ENCODE peak calls at places on chromosomes 4 and X, in eight cellular contexts. X, B, R, K, C, M, Z and L are unnamed samples.

GRCh38 chrX:66050140-66050569 is 10.3 kb upstream of the VSIG4 start:
- DNase-seq in X (no peak), B (no peak), R (no peak), K (no peak), C (no peak), M (no peak), Z (no peak), L (no peak)

GRCh38 chrX:74160816-74161215 is 143.2 kb upstream of the ZCCHC13 start:
- DNase-seq in X (no peak), B (no peak), R (no peak), K (no peak), C (no peak), M (no peak), Z (no peak), L (no peak)

GRCh38 chr4:2060578-2061207 is 1.6 kb downstream of the NAT8L start:
- DNase-seq in X (peak), B (no peak), R (peak), K (no peak), C (peak), M (no peak), Z (no peak), L (peak)

GRCh38 chr4:89992744-89993143 is 98.1 kb downstream of the MMRN1 start:
- DNase-seq in X (no peak), B (no peak), R (no peak), K (no peak), C (no peak), M (no peak), Z (no peak), L (no peak)

GRCh38 chrX:151974336-151975227 is at the start of gene GABRE:
- DNase-seq in X (peak), B (no peak), R (peak), K (peak), C (peak), M (peak), Z (no peak), L (peak)

GRCh38 chr4:159204566-159204965 is 101.7 kb downstream of the RAPGEF2 start:
- DNase-seq in X (no peak), B (no peak), R (no peak), K (no peak), C (no peak), M (no peak), Z (no peak), L (no peak)

GRCh38 chrX:10617186-10617963 is 3.0 kb downstream of the MID1 start:
- DNase-seq in X (no peak), B (no peak), R (no peak), K (no peak), C (no peak), M (peak), Z (no peak), L (no peak)

GRCh38 chr4:174023641-174024040 is 259.8 kb downstream of the FBXO8 start:
- DNase-seq in X (no peak), B (peak), R (no peak), K (no peak), C (no peak), M (peak), Z (peak), L (no peak)

GRCh38 chr4:100995671-100996070 is 351.7 kb downstream of the PPP3CA start:
- DNase-seq in X (no peak), B (no peak), R (no peak), K (no peak), C (no peak), M (no peak), Z (no peak), L (no peak)

GRCh38 chr4:3239998-3240920 is 8.7 kb upstream of the MSANTD1 start:
- DNase-seq in X (no peak), B (no peak), R (peak), K (no peak), C (no peak), M (no peak), Z (no peak), L (no peak)

GRCh38 chr4:74374128-74374527 is 9.2 kb downstream of the EREG start:
- DNase-seq in X (no peak), B (no peak), R (no peak), K (no peak), C (no peak), M (no peak), Z (no peak), L (no peak)

GRCh38 chr4:111466821-111467605 is 678.2 kb upstream of the FAM241A start:
- DNase-seq in X (no peak), B (no peak), R (no peak), K (no peak), C (no peak), M (peak), Z (no peak), L (no peak)

GRCh38 chr4:186116698-186117097 is 12.2 kb downstream of the FAM149A start:
- DNase-seq in X (no peak), B (no peak), R (no peak), K (no peak), C (no peak), M (no peak), Z (no peak), L (no peak)

GRCh38 chr4:732911-733630 is 27.4 kb downstream of the PCGF3 start:
- DNase-seq in X (no peak), B (no peak), R (peak), K (no peak), C (no peak), M (no peak), Z (no peak), L (no peak)

GRCh38 chrX:104315555-104315954 is 60.8 kb upstream of the ESX1 start:
- DNase-seq in X (no peak), B (no peak), R (no peak), K (peak), C (no peak), M (peak), Z (peak), L (no peak)

GRCh38 chr4:127370495-127371069 is 262.2 kb upstream of the INTU start:
- DNase-seq in X (no peak), B (no peak), R (no peak), K (peak), C (peak), M (peak), Z (peak), L (no peak)

GRCh38 chr4:121711263-121712000 is 14.7 kb upstream of the ANXA5 start:
- DNase-seq in X (peak), B (peak), R (peak), K (peak), C (peak), M (peak), Z (peak), L (peak)

GRCh38 chr4:125369098-125369497 is 54.3 kb downstream of the FAT4 start:
- DNase-seq in X (no peak), B (no peak), R (no peak), K (no peak), C (no peak), M (peak), Z (no peak), L (no peak)

GRCh38 chr4:112063260-112063659 is 82.0 kb upstream of the FAM241A start:
- DNase-seq in X (no peak), B (no peak), R (no peak), K (no peak), C (no peak), M (no peak), Z (no peak), L (no peak)

GRCh38 chr4:75555294-75556164 is at the start of gene ODAPH:
- DNase-seq in X (no peak), B (no peak), R (no peak), K (no peak), C (peak), M (peak), Z (peak), L (no peak)

GRCh38 chr4:69025999-69026387 is 70.3 kb upstream of the UGT2B7 start:
- DNase-seq in X (no peak), B (no peak), R (no peak), K (no peak), C (no peak), M (no peak), Z (no peak), L (no peak)

GRCh38 chr4:156959298-156959702 is 12.3 kb downstream of the PDGFC start:
- DNase-seq in X (no peak), B (no peak), R (no peak), K (no peak), C (no peak), M (peak), Z (peak), L (no peak)

GRCh38 chr4:14844059-14844458 is 158.2 kb upstream of the CPEB2 start:
- DNase-seq in X (no peak), B (no peak), R (no peak), K (no peak), C (no peak), M (no peak), Z (no peak), L (no peak)

GRCh38 chr4:115222061-115222460 is 108.6 kb upstream of the NDST4 start:
- DNase-seq in X (no peak), B (no peak), R (no peak), K (no peak), C (no peak), M (no peak), Z (no peak), L (no peak)

GRCh38 chrX:15789979-15790765 is at the start of gene ZRSR2:
- DNase-seq in X (peak), B (peak), R (peak), K (peak), C (peak), M (peak), Z (peak), L (peak)

GRCh38 chrX:134469481-134469880 is 9.5 kb downstream of the HPRT1 start:
- DNase-seq in X (no peak), B (no peak), R (no peak), K (peak), C (no peak), M (peak), Z (peak), L (no peak)

GRCh38 chrX:40552768-40553167 is 28.0 kb upstream of the ATP6AP2 start:
- DNase-seq in X (no peak), B (no peak), R (no peak), K (no peak), C (no peak), M (no peak), Z (peak), L (no peak)

GRCh38 chrX:155334486-155335316 is at the start of gene CLIC2:
- DNase-seq in X (no peak), B (peak), R (no peak), K (peak), C (peak), M (peak), Z (peak), L (no peak)

GRCh38 chr4:4831825-4832224 is 27.6 kb upstream of the MSX1 start:
- DNase-seq in X (no peak), B (no peak), R (no peak), K (no peak), C (no peak), M (no peak), Z (no peak), L (no peak)

GRCh38 chr4:38560763-38561558 is 103.0 kb upstream of the KLF3 start:
- DNase-seq in X (no peak), B (no peak), R (no peak), K (no peak), C (no peak), M (no peak), Z (no peak), L (no peak)

GRCh38 chr4:1154523-1155182 is 17.7 kb downstream of the SPON2 start:
- DNase-seq in X (no peak), B (no peak), R (no peak), K (peak), C (no peak), M (peak), Z (peak), L (no peak)

GRCh38 chrX:41148553-41148952 is 63.3 kb downstream of the USP9X start:
- DNase-seq in X (no peak), B (peak), R (no peak), K (peak), C (no peak), M (peak), Z (peak), L (no peak)

GRCh38 chr4:103719320-103720204 is at the start of gene TACR3:
- DNase-seq in X (peak), B (no peak), R (peak), K (no peak), C (peak), M (peak), Z (no peak), L (peak)

GRCh38 chr4:103721251-103721650 is 1.5 kb upstream of the TACR3 start:
- DNase-seq in X (no peak), B (no peak), R (no peak), K (no peak), C (no peak), M (no peak), Z (no peak), L (no peak)

GRCh38 chr4:103720661-103721060 is 876 bp upstream of the TACR3 start:
- DNase-seq in X (no peak), B (no peak), R (no peak), K (no peak), C (no peak), M (no peak), Z (no peak), L (no peak)

DNA sequence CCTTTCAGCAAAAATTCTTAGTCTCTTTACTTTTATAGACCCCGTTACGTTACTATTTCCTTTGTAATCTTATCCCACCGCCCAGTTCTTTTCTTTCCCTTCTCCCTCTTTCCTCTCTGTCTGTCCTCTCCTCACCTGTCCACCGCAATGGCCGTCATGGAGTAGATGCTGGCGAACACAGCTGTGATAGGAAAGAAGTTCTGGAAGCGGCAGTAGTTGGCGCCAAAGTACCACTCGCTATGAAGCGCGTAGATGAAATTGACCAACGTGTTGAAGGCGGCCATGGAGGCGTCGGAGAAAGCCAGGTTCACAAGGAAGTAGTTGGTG is 829 bp downstream of the TACR3 start:
- DNase-seq in X (peak), B (no peak), R (no peak), K (no peak), C (peak), M (no peak), Z (no peak), L (peak)
- TF ChIP-seq CTCF in X (no peak), B (no peak), R (no peak), K (no peak), C (peak), M (no peak), Z (no peak), L (no peak)

DNA sequence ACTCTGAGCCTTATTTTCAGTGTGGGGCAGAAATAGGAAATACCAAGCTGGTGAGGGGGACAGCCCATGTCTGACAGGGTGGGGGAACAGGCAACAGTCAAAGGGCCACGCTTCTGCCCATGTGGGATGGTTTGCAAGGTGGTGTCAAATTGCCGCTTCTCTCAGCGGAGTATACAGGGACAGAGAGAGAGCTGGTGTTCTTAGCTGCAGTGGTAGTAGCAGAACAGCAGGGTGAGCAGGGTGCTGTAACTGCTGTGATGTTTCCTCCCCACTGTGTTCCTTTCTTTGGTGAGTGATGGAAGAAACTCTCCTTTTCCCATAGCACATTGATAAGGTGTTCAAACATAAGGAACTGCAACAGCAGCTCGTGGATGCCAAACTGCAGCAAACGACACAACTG is 37.9 kb downstream of the RBBP7 start:
- DNase-seq in X (no peak), B (no peak), R (no peak), K (peak), C (no peak), M (peak), Z (peak), L (peak)
- TF ChIP-seq CTCF in X (no peak), B (no peak), R (no peak), K (no peak), C (no peak), M (no peak), Z (no peak), L (no peak)

GRCh38 chr4:149511558-149512298 is 303.9 kb downstream of the IQCM start:
- DNase-seq in X (no peak), B (no peak), R (no peak), K (no peak), C (no peak), M (no peak), Z (no peak), L (no peak)

GRCh38 chr4:149518471-149518870 is 297.2 kb downstream of the IQCM start:
- DNase-seq in X (no peak), B (no peak), R (no peak), K (no peak), C (no peak), M (peak), Z (no peak), L (no peak)

DNA sequence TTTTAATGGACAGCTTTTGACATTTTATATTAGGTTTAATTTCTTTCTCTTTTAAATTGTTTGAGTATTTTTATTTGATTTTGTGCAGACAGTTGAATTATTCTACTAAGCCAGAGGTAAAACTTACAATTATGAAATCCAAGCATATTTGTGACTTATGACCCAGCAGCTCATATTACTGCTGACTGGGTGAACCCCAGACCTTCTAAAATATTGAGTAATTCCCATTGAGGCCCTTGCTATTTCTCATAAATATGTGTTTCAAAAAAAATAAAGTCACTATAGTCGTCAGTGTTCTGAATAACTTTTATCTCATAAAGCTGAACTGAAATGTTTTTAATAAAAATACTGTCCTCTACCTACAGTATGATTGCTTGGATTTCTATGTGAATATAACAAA is 303.2 kb downstream of the IQCM start:
- DNase-seq in X (no peak), B (no peak), R (no peak), K (peak), C (no peak), M (no peak), Z (no peak), L (no peak)
- TF ChIP-seq CTCF in X (no peak), B (no peak), R (no peak), K (no peak), C (no peak), M (no peak), Z (no peak), L (no peak)

GRCh38 chrX:111568356-111568755 is 56.9 kb downstream of the SERTM2 start:
- DNase-seq in X (peak), B (no peak), R (no peak), K (peak), C (peak), M (peak), Z (peak), L (peak)
- TF ChIP-seq CTCF in X (peak), B (peak), R (peak), K (peak), C (peak), M (no peak), Z (peak), L (peak)

DNA sequence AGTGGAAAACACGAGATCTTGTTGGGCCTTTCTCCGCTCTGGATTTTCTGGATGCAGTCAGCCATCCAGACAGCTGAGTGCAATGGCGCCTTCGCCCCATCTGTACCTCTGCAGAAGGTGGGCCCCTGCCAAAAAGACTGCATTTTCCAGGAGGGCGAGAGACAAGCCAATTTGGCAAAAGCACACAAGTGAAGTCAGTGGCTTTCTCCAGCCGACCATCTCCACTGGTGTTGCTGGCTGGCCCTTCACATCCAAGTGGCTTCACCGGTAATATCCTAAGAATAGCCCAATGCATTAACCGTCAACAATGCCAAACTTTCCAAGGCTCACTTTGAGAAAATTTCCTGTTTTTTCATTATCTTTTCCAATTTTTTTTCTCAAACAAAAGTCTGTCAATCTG is 96.2 kb upstream of the MXRA5 start:
- DNase-seq in X (no peak), B (no peak), R (no peak), K (no peak), C (no peak), M (no peak), Z (no peak), L (no peak)
- TF ChIP-seq CTCF in X (no peak), B (no peak), R (no peak), K (no peak), C (no peak), M (no peak), Z (no peak), L (no peak)

GRCh38 chr4:55186123-55186522 is 60.7 kb upstream of the KDR start:
- DNase-seq in X (no peak), B (no peak), R (no peak), K (no peak), C (no peak), M (no peak), Z (no peak), L (no peak)
- TF ChIP-seq CTCF in X (no peak), B (no peak), R (peak), K (peak), C (peak), M (peak), Z (peak), L (no peak)

GRCh38 chrX:115592997-115593734 is 32.2 kb downstream of the PLS3 start:
- DNase-seq in X (no peak), B (no peak), R (no peak), K (peak), C (peak), M (peak), Z (peak), L (no peak)
- TF ChIP-seq CTCF in X (no peak), B (no peak), R (no peak), K (no peak), C (no peak), M (no peak), Z (no peak), L (no peak)

GRCh38 chr4:113674733-113675132 is 86.8 kb downstream of the CAMK2D start:
- DNase-seq in X (no peak), B (no peak), R (no peak), K (no peak), C (no peak), M (no peak), Z (no peak), L (no peak)

GRCh38 chr4:113675731-113676707 is 85.5 kb downstream of the CAMK2D start:
- DNase-seq in X (no peak), B (no peak), R (no peak), K (peak), C (peak), M (peak), Z (peak), L (no peak)

GRCh38 chr4:113677333-113677732 is 84.2 kb downstream of the CAMK2D start:
- DNase-seq in X (no peak), B (no peak), R (no peak), K (no peak), C (no peak), M (no peak), Z (no peak), L (no peak)

GRCh38 chr4:113674251-113674650 is 87.3 kb downstream of the CAMK2D start:
- DNase-seq in X (no peak), B (no peak), R (no peak), K (no peak), C (no peak), M (no peak), Z (no peak), L (no peak)

DNA sequence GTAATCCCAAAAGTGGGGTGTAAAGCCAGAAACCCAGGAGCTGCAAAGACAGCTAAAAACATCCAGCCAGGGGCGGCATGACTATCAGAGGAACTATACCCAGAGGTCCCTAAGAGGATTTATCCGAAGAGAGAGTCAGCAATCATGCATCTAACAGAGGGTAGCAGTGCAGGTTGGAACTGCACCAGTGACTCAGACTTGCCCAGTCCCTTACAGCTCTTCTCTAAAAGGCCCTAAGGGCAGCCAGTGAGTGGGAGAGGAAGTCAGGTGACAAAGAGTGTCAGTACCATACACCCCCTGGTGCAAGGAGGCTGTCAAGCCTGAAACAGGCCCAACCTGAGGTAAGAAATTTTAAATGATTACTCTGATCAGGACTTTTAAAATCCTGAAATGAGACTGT is 88.1 kb downstream of the CAMK2D start:
- DNase-seq in X (no peak), B (no peak), R (no peak), K (no peak), C (peak), M (peak), Z (peak), L (no peak)
- TF ChIP-seq CTCF in X (no peak), B (no peak), R (no peak), K (no peak), C (no peak), M (no peak), Z (no peak), L (no peak)

GRCh38 chrX:135572436-135572835 is 52.0 kb downstream of the INTS6L start:
- DNase-seq in X (no peak), B (no peak), R (no peak), K (peak), C (no peak), M (no peak), Z (peak), L (no peak)
- TF ChIP-seq CTCF in X (no peak), B (peak), R (peak), K (peak), C (peak), M (peak), Z (peak), L (peak)

GRCh38 chr4:153684182-153685073 is at the start of gene TLR2:
- DNase-seq in X (peak), B (no peak), R (peak), K (peak), C (peak), M (peak), Z (no peak), L (peak)
- TF ChIP-seq CTCF in X (no peak), B (no peak), R (no peak), K (no peak), C (no peak), M (no peak), Z (no peak), L (no peak)